ENCODE peak calls at places on chromosome 13, in ten cellular contexts. S is MM.1S; T is RWPE1; Q is HCT116; P is GM20000; U is astrocyte of the cerebellum; C is CD4-positive, alpha-beta T cell; V is breast epithelium; H is lower lobe of right lung; X is MCF 10A. Z is an unnamed sample.

GRCh38 chr13:20128459-20128927 is 32.4 kb downstream of the GJA3 start:
- DNase-seq in P (no peak), Q (no peak), X (no peak), S (no peak), H (no peak), T (no peak), C (no peak), V (no peak), U (no peak), Z (no peak)

GRCh38 chr13:78993792-78994191 is 334.8 kb upstream of the OBI1 start:
- DNase-seq in V (no peak), T (no peak), X (no peak), U (no peak), C (no peak), Q (no peak), P (no peak), H (no peak), S (no peak), Z (no peak)

GRCh38 chr13:72643339-72643989 is 84.0 kb downstream of the MZT1 start:
- DNase-seq in X (peak), P (peak), S (peak), H (peak), Q (peak), U (peak), C (peak), T (peak), V (no peak), Z (no peak)

GRCh38 chr13:33918199-33918932 is 100.4 kb downstream of the RFC3 start:
- DNase-seq in H (no peak), C (no peak), S (no peak), X (peak), P (no peak), Q (no peak), T (peak), V (no peak), U (peak), Z (peak)

GRCh38 chr13:45718992-45719391 is 16.9 kb downstream of the CBY2 start:
- DNase-seq in X (no peak), S (no peak), C (no peak), U (peak), P (no peak), V (no peak), Q (no peak), T (no peak), H (no peak), Z (no peak)

GRCh38 chr13:33236021-33236420 is 49.5 kb downstream of the STARD13 start:
- DNase-seq in U (no peak), T (peak), C (no peak), Q (no peak), X (peak), S (no peak), H (no peak), V (no peak), P (no peak), Z (no peak)

GRCh38 chr13:29844441-29844840 is 6.0 kb downstream of the UBL3 start:
- DNase-seq in S (no peak), T (no peak), C (no peak), X (no peak), P (no peak), Q (no peak), U (no peak), H (no peak), V (no peak), Z (no peak)

GRCh38 chr13:31045621-31046081 is 113.2 kb downstream of the TEX26 start:
- DNase-seq in C (peak), S (no peak), V (no peak), T (peak), H (peak), P (peak), Q (peak), X (peak), U (peak), Z (peak)

GRCh38 chr13:67366533-67366932 is 136.4 kb upstream of the PCDH9 start:
- DNase-seq in V (no peak), C (no peak), Q (peak), S (no peak), U (peak), X (peak), H (no peak), T (no peak), P (no peak), Z (no peak)

GRCh38 chr13:69793803-69794453 is 313.7 kb upstream of the ATXN8OS start:
- DNase-seq in C (no peak), T (no peak), H (no peak), S (no peak), Q (no peak), P (no peak), V (no peak), X (no peak), U (no peak), Z (no peak)

DNA sequence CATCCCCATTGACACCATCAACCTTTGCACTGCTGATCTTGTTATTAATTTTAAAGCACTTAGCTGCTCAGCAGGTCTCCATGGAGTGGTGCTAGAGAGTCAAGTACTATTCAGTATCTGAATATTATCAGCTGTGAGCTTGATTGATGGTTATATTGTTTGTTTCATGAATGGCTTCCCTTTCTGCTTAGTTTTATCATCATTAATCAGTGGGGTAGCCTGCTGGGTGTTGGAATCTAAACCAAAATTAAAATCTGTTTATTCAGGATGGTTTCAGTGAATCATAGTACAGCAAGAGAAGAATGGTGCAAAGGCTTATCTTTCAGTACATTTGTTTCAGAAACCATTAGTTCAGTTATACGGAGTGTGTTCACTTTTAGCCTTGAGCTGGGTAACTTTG is 42.5 kb upstream of the SCEL start:
- DNase-seq in U (no peak), H (no peak), T (peak), X (peak), V (no peak), C (no peak), P (peak), S (peak), Q (peak), Z (no peak)
- TF ChIP-seq CTCF in U (peak), H (peak), T (peak), X (peak), V (peak), C (peak), P (peak), S (peak), Q (peak), Z (no peak)

GRCh38 chr13:38530492-38530891 is 156.4 kb upstream of the FREM2 start:
- DNase-seq in X (peak), U (peak), S (no peak), H (no peak), P (peak), Q (no peak), V (no peak), C (no peak), T (peak), Z (no peak)
- TF ChIP-seq CTCF in X (peak), U (peak), S (peak), H (no peak), P (peak), Q (no peak), V (peak), C (no peak), T (peak), Z (no peak)

GRCh38 chr13:113628291-113629270 is 29.4 kb downstream of the ATP4B start:
- DNase-seq in T (no peak), X (no peak), S (no peak), P (no peak), U (no peak), C (no peak), Q (no peak), V (no peak), H (peak), Z (peak)

GRCh38 chr13:113624235-113624587 is 33.8 kb downstream of the ATP4B start:
- DNase-seq in H (no peak), P (no peak), S (no peak), V (no peak), U (no peak), X (no peak), Q (no peak), T (no peak), C (no peak), Z (peak)

GRCh38 chr13:113627136-113627535 is 30.9 kb downstream of the ATP4B start:
- DNase-seq in H (peak), C (no peak), X (no peak), S (no peak), T (no peak), V (no peak), U (no peak), P (no peak), Q (no peak), Z (no peak)

GRCh38 chr13:113623491-113624234 is 34.3 kb downstream of the ATP4B start:
- DNase-seq in Q (no peak), V (no peak), T (no peak), C (no peak), P (no peak), U (no peak), X (no peak), S (no peak), H (peak), Z (peak)

DNA sequence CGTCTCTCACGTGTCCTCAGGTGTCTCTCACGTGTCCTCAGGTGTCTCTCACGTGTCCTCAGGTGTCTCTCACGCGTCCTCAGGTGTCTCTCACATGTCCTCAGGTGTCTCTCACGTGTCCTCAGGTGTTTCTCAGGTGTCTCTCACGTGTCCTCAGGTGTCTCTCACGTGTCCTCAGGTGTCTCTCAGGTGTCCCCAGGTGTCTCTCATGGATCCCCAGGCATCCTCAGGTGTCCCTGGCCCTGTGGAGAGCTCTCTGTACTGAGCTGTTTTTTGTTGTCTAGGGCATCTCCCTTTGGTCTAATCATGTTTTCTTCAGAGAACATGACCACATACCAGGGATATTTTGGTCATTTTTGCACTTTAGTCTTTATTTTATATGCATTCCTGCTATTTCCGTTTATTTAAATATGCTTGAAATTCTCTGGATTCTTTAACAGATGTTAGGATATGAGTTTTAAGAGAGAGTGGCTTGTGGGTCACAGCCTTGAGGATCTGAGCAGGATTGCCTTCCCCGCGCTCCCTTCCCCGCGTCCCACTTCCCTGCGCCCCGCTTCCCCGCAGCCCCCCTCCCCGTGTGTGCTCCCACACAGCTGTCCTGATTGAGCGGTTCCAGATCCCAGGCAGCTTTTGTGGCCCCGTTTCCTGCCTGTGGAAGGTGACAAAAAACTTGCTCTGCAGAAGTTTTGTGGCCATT is 31.9 kb downstream of the ATP4B start:
- DNase-seq in C (no peak), V (no peak), S (no peak), Q (no peak), T (no peak), H (peak), X (no peak), U (peak), P (no peak), Z (peak)
- TF ChIP-seq CTCF in C (no peak), V (no peak), S (no peak), Q (no peak), T (no peak), H (no peak), X (no peak), U (no peak), P (no peak), Z (no peak)

GRCh38 chr13:50219743-50220142 is 204.5 kb downstream of the KCNRG start:
- DNase-seq in Q (no peak), H (no peak), X (no peak), T (no peak), U (no peak), V (no peak), P (no peak), S (no peak), C (no peak), Z (no peak)

GRCh38 chr13:50224534-50224933 is 209.3 kb downstream of the KCNRG start:
- DNase-seq in V (no peak), X (peak), Q (no peak), H (no peak), S (no peak), T (peak), C (no peak), P (peak), U (no peak), Z (no peak)

GRCh38 chr13:50220938-50221337 is 205.7 kb downstream of the KCNRG start:
- DNase-seq in U (no peak), C (no peak), T (no peak), V (no peak), H (no peak), X (peak), Q (no peak), P (no peak), S (no peak), Z (peak)

GRCh38 chr13:50225188-50226155 is 210.2 kb downstream of the KCNRG start:
- DNase-seq in Q (no peak), X (no peak), H (no peak), U (no peak), T (no peak), C (no peak), P (no peak), S (no peak), V (no peak), Z (no peak)

GRCh38 chr13:50222569-50223332 is 207.5 kb downstream of the KCNRG start:
- DNase-seq in S (peak), C (no peak), U (peak), T (peak), H (peak), V (peak), X (peak), Q (no peak), P (no peak), Z (peak)
- TF ChIP-seq CTCF in S (no peak), C (no peak), U (no peak), T (no peak), H (no peak), V (no peak), X (no peak), Q (no peak), P (no peak), Z (no peak)

GRCh38 chr13:24541127-24541475 is 28.5 kb upstream of the PARP4 start:
- DNase-seq in H (no peak), U (no peak), Q (no peak), T (no peak), X (no peak), P (peak), S (no peak), C (no peak), V (no peak), Z (no peak)

GRCh38 chr13:24539500-24540165 is 27.1 kb upstream of the PARP4 start:
- DNase-seq in C (no peak), X (no peak), T (no peak), S (no peak), U (no peak), V (no peak), P (no peak), Q (no peak), H (no peak), Z (no peak)

DNA sequence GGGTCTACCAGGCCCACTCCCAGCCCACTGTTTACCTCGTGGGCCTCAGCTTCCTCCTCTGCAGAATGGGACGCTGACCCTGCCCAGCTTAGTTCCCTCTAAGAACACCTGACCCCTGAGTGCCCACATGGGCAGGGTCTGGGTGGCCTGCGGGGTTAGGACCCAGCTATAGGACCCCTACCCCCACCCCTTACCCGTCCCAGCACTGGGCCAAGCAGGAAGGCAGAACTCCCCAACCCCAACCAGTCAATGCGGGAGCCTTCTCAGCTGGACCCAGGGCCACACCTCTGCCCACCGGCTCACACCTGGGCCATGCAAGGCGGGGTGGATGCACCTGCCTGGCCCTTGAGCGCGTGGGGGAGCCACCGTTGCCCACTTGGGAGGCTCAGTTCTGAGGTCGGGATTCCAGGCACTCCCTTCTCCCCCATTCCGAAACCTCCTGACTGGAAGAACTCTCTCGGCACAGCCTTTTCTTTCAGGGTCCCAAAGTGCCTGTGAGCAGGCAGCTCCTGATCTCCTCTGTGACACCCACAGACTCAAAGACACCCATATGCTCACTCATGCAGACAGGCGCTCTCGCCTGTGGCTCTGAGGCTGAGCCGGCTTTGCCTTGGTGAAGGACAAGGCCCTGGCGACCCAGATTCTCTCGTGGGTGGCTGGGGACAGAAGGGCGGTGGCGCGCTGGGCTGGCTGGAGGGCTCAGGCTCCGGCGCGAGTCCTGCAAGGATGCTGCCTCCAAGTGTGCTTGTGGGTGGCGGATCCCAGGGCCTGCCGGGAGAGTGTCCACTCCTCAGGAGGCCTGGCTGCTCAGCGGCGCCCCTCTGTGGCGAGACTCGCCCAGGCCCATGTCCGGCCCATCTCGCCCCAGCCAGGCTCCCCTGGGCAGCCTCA is 27.9 kb upstream of the PARP4 start:
- DNase-seq in P (no peak), Q (no peak), V (no peak), U (no peak), S (no peak), T (no peak), X (no peak), H (peak), C (no peak), Z (no peak)
- TF ChIP-seq CTCF in P (no peak), Q (no peak), V (no peak), U (peak), S (no peak), T (no peak), X (peak), H (peak), C (no peak), Z (peak)

Z was measured in CD14-positive monocyte.